ENCODE peak calls at places on chromosomes 3 and 15, in four cellular contexts. W, X, V and P are unnamed samples.

GRCh38 chr3:11818033-11818432 is 28.7 kb downstream of the TAMM41 start:
- DNase-seq in W (no peak), V (no peak), X (no peak), P (no peak)

GRCh38 chr3:65734382-65734781 is 304.3 kb downstream of the MAGI1 start:
- DNase-seq in X (no peak), W (no peak), V (no peak), P (no peak)

GRCh38 chr3:177201707-177202397 is 4.6 kb upstream of the TBL1XR1 start:
- DNase-seq in W (peak), V (no peak), X (no peak), P (no peak)

GRCh38 chr15:79595995-79596622 is 164.0 kb downstream of the MINAR1 start:
- DNase-seq in V (no peak), W (peak), X (peak), P (no peak)

GRCh38 chr3:125110876-125111480 is 55.2 kb upstream of the HEG1 start:
- DNase-seq in W (no peak), V (no peak), X (peak), P (no peak)

GRCh38 chr3:154015307-154015706 is 105.9 kb upstream of the ARHGEF26 start:
- DNase-seq in X (no peak), V (no peak), W (no peak), P (no peak)

GRCh38 chr3:67522081-67522480 is 132.3 kb downstream of the SUCLG2 start:
- DNase-seq in W (no peak), V (no peak), X (no peak), P (no peak)

GRCh38 chr3:195061756-195062655 is 209.0 kb downstream of the XXYLT1 start:
- DNase-seq in X (no peak), V (peak), W (no peak), P (no peak)

GRCh38 chr3:12237912-12238650 is 50.8 kb upstream of the PPARG start:
- DNase-seq in V (no peak), X (no peak), W (no peak), P (no peak)

GRCh38 chr15:62757535-62757934 is 285.0 kb upstream of the TPM1 start:
- DNase-seq in V (no peak), X (no peak), W (no peak), P (no peak)

GRCh38 chr15:51904931-51905330 is 66.6 kb downstream of the LEO1 start:
- DNase-seq in V (no peak), W (no peak), X (no peak), P (no peak)

GRCh38 chr3:159852821-159853505 is 135.7 kb upstream of the IL12A start:
- DNase-seq in V (peak), X (no peak), W (no peak), P (no peak)
- H3K4me3 ChIP-seq in V (peak), X (no peak), W (peak), P (no peak)

GRCh38 chr3:102643546-102643945 is 208.7 kb downstream of the ZPLD1 start:
- DNase-seq in W (no peak), V (no peak), X (no peak), P (no peak)
- TF ChIP-seq EP300 in W (no peak), V (no peak), X (no peak), P (no peak)

GRCh38 chr3:169295912-169296311 is 367.6 kb downstream of the MECOM start:
- DNase-seq in W (no peak), V (no peak), X (no peak), P (no peak)
- TF ChIP-seq POLR2AphosphoS5 in W (no peak), V (no peak), X (no peak), P (no peak)

GRCh38 chr15:59400103-59400813 is 27.6 kb upstream of the MYO1E start:
- DNase-seq in W (no peak), X (no peak), V (no peak), P (no peak)
- H3K4me3 ChIP-seq in W (no peak), X (no peak), V (no peak), P (no peak)

DNA sequence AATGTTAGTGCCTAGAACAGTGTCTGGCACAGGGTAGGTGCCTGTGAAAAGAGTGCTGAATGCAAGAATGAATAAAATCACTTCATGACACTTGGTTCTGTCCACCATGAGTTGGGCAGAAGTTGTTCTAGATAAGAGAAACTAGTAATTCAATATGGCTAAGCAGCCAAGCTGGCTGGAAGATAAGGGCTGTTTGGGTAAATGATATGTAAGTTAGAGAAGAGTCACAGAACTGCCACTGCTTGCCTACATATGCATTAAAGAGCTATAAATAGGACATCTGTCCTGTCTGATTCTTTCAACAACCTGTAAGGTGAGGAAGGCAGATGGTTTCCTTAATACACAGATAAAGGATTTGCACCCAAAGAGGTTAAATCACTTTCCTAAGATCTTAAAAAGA is 13.1 kb downstream of the MTMR10 start:
- DNase-seq in X (no peak), W (no peak), V (no peak), P (no peak)
- TF ChIP-seq EP300 in X (no peak), W (no peak), V (no peak), P (no peak)

DNA sequence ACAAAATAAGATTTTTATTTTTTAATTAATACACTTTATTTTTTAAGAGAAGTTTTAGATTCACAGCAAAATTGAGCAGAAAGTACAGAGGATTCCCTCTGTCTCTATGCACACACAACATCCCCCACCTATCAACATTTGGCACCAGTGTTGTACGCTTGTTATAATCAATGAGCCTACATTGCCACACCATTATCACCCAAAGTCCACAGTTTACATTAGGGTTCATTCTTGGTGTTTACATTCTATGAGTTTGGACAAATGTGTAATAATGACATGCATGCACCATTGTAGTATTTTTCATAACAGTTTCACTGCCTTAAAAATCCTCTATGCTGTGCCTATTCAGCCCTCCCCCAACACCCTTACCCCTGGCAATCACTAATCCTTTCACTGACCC is 51.3 kb upstream of the TTBK2 start:
- DNase-seq in V (no peak), X (no peak), W (no peak), P (no peak)
- TF ChIP-seq POLR2AphosphoS5 in V (no peak), X (no peak), W (no peak), P (no peak)

DNA sequence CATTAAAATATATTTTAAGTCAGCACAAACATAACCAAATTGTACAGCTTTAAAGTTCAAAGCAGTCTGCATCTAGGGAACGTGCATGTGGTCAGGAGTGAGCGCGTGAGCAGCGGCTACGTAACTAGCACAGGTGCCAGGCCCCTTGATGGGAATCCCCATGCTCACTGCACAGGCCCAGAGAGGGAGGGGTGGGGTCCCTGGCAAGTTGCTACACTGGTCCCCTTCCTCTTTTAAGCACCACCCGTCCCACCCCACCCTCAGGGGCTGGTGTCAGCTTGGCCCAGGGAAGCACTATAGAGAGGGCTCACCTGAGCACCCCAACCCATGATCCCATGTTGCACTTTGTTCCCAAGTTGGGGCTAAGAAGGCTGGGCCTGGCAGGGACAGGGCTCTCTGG is 835 bp upstream of the GMPPB start:
- DNase-seq in W (peak), V (peak), X (peak), P (peak)
- H3K4me3 ChIP-seq in W (peak), V (peak), X (peak), P (peak)